ENCODE peak calls at places on chromosome 19, in ten cellular contexts. M is stimulated activated CD4-positive, alpha-beta T cell treated with anti-CD3 and anti-CD28 coated beads, Interleukin-12 subunit alpha, Interleukin-12 subunit beta, amount 100 ng/mL, for 24 hours; A is activated CD4-positive, alpha-beta T cell treated with anti-CD3 and anti-CD28 coated beads, Interleukin-2, amount 10 ng/mL, durations not matched to agents 7 days and 5 days; D is EL; N is lung microvascular endothelial cell; J is GF-D8; W is activated CD8-positive, alpha-beta memory T cell treated with anti-CD3 and anti-CD28 coated beads, Interleukin-2, amount 10 ng/mL, durations not matched to agents 7 days and 5 days; L is NCI-H460; I is cardiac fibroblast; K is stimulated activated CD8-positive, alpha-beta memory T cell treated with anti-CD3 and anti-CD28 coated beads, Interleukin-15, amount 100 ng/mL, for 4 hours. U is an unnamed sample.

GRCh38 chr19:45250216-45250831 is 747 bp upstream of the MARK4 start:
- DNase-seq in M (no peak), A (no peak), D (no peak), N (no peak), J (no peak), W (no peak), L (no peak), I (no peak), K (no peak), U (no peak)

GRCh38 chr19:30253581-30253996 is 118.6 kb upstream of the ZNF536 start:
- DNase-seq in M (no peak), A (no peak), D (no peak), N (no peak), J (no peak), W (no peak), L (no peak), I (no peak), K (no peak), U (peak; percentile 62)

GRCh38 chr19:11142528-11143171 is 12.9 kb downstream of the SPC24 start:
- DNase-seq in M (no peak), A (no peak), D (peak; percentile 96), N (peak; percentile 95), J (no peak), W (no peak), L (peak; percentile 87), I (peak; percentile 98), K (no peak), U (no peak)

GRCh38 chr19:7852851-7853759 is 21.1 kb downstream of the PRR36 start:
- DNase-seq in M (no peak), A (peak; percentile 67), D (peak; percentile 50), N (peak; percentile 61), J (no peak), W (peak; percentile 75), L (peak; percentile 35), I (peak; percentile 69), K (no peak), U (peak; percentile 90)

GRCh38 chr19:4580961-4581380 is 21.5 kb upstream of the SEMA6B start:
- DNase-seq in M (no peak), A (no peak), D (no peak), N (no peak), J (no peak), W (no peak), L (no peak), I (no peak), K (no peak), U (no peak)

GRCh38 chr19:1855040-1855827 is 7.0 kb upstream of the REXO1 start:
- DNase-seq in M (peak; percentile 50), A (peak; percentile 94), D (peak; percentile 93), N (peak; percentile 92), J (peak; percentile 87), W (peak; percentile 95), L (peak; percentile 81), I (peak; percentile 93), K (peak; percentile 45), U (peak; percentile 80)

GRCh38 chr19:29484876-29485275 is 40.9 kb upstream of the VSTM2B start:
- DNase-seq in M (no peak), A (no peak), D (no peak), N (no peak), J (no peak), W (peak; percentile 9), L (no peak), I (no peak), K (no peak), U (no peak)

GRCh38 chr19:49984491-49984890 is 23.5 kb upstream of the SIGLEC11 start:
- DNase-seq in M (no peak), A (no peak), D (no peak), N (no peak), J (no peak), W (no peak), L (no peak), I (no peak), K (no peak), U (no peak)

GRCh38 chr19:31334101-31334848 is 15.0 kb downstream of the TSHZ3 start:
- DNase-seq in M (no peak), A (no peak), D (peak; percentile 61), N (no peak), J (no peak), W (no peak), L (no peak), I (peak; percentile 64), K (no peak), U (peak; percentile 77)

GRCh38 chr19:3548594-3548993 is 8.8 kb downstream of the MFSD12 start:
- DNase-seq in M (no peak), A (no peak), D (no peak), N (no peak), J (peak; percentile 75), W (no peak), L (no peak), I (no peak), K (no peak), U (no peak)

GRCh38 chr19:7849631-7850428 is 19.8 kb downstream of the EVI5L start:
- DNase-seq in M (no peak), A (no peak), D (no peak), N (no peak), J (no peak), W (no peak), L (no peak), I (no peak), K (no peak), U (no peak)

GRCh38 chr19:45528149-45528743 is 21.0 kb downstream of the VASP start:
- DNase-seq in M (no peak), A (no peak), D (no peak), N (peak; percentile 52), J (no peak), W (no peak), L (no peak), I (peak; percentile 25), K (no peak), U (no peak)

GRCh38 chr19:35773020-35773809 is 2.1 kb upstream of the ARHGAP33 start:
- DNase-seq in M (no peak), A (no peak), D (no peak), N (no peak), J (no peak), W (no peak), L (no peak), I (peak; percentile 42), K (no peak), U (no peak)

GRCh38 chr19:1644070-1644469 is 8.3 kb downstream of the TCF3 start:
- DNase-seq in M (no peak), A (no peak), D (no peak), N (no peak), J (no peak), W (no peak), L (no peak), I (no peak), K (no peak), U (no peak)

GRCh38 chr19:46648961-46649960 is 11.7 kb downstream of the DACT3 start:
- DNase-seq in M (no peak), A (no peak), D (no peak), N (no peak), J (no peak), W (no peak), L (no peak), I (no peak), K (no peak), U (no peak)

GRCh38 chr19:38367041-38367440 is 7.3 kb upstream of the PSMD8 start:
- DNase-seq in M (no peak), A (no peak), D (no peak), N (no peak), J (no peak), W (no peak), L (no peak), I (no peak), K (no peak), U (no peak)

GRCh38 chr19:54257116-54257480 is at the start of gene LILRB5:
- DNase-seq in M (no peak), A (no peak), D (no peak), N (no peak), J (no peak), W (no peak), L (no peak), I (no peak), K (no peak), U (no peak)

GRCh38 chr19:55670280-55671053 is 4.6 kb upstream of the EPN1 start:
- DNase-seq in M (no peak), A (no peak), D (no peak), N (peak; percentile 49), J (no peak), W (no peak), L (no peak), I (no peak), K (no peak), U (no peak)

GRCh38 chr19:37964109-37964508 is 57.1 kb downstream of the SIPA1L3 start:
- DNase-seq in M (no peak), A (no peak), D (peak; percentile 50), N (no peak), J (no peak), W (no peak), L (no peak), I (no peak), K (no peak), U (no peak)

GRCh38 chr19:43739836-43740235 is 14.9 kb downstream of the SMG9 start:
- DNase-seq in M (no peak), A (no peak), D (peak; percentile 31), N (peak; percentile 36), J (no peak), W (no peak), L (no peak), I (no peak), K (no peak), U (no peak)

GRCh38 chr19:13281567-13282291 is 131.5 kb downstream of the IER2 start:
- DNase-seq in M (no peak), A (no peak), D (no peak), N (no peak), J (no peak), W (no peak), L (no peak), I (no peak), K (no peak), U (no peak)

GRCh38 chr19:14561832-14562351 is 10.0 kb downstream of the NDUFB7 start:
- DNase-seq in M (no peak), A (no peak), D (no peak), N (no peak), J (no peak), W (no peak), L (no peak), I (peak; percentile 26), K (no peak), U (no peak)

GRCh38 chr19:2253106-2254051 is 2.8 kb downstream of the JSRP1 start:
- DNase-seq in M (no peak), A (peak; percentile 49), D (no peak), N (no peak), J (peak; percentile 43), W (peak; percentile 55), L (no peak), I (no peak), K (no peak), U (no peak)

GRCh38 chr19:12676384-12676792 is 5.3 kb downstream of the DHPS start:
- DNase-seq in M (peak; percentile 66), A (peak; percentile 91), D (peak; percentile 79), N (peak; percentile 71), J (peak; percentile 23), W (peak; percentile 91), L (peak; percentile 71), I (peak; percentile 82), K (peak; percentile 57), U (peak; percentile 96)

GRCh38 chr19:3555653-3556422 is 1.5 kb downstream of the MFSD12 start:
- DNase-seq in M (no peak), A (no peak), D (no peak), N (no peak), J (no peak), W (no peak), L (no peak), I (no peak), K (no peak), U (peak; percentile 26)

GRCh38 chr19:18784786-18785120 is 6.4 kb downstream of the COMP start:
- DNase-seq in M (no peak), A (no peak), D (no peak), N (no peak), J (no peak), W (no peak), L (no peak), I (no peak), K (no peak), U (no peak)

GRCh38 chr19:18764591-18765051 is 26.5 kb downstream of the COMP start:
- DNase-seq in M (no peak), A (no peak), D (peak; percentile 76), N (no peak), J (no peak), W (no peak), L (no peak), I (no peak), K (no peak), U (no peak)

GRCh38 chr19:679418-680286 is 3.5 kb downstream of the FSTL3 start:
- DNase-seq in M (no peak), A (peak; percentile 30), D (peak; percentile 75), N (peak; percentile 66), J (peak; percentile 19), W (peak; percentile 58), L (no peak), I (peak; percentile 95), K (no peak), U (peak; percentile 62)

U was measured in HAP-1.